ENCODE peak calls at places on chromosomes 11 and 22, in six cellular contexts. C is mammary epithelial cell, N is thoracic aorta, I is brain microvascular endothelial cell, M is progenitor cell of endocrine pancreas, E is lower leg skin. K is an unnamed sample.

GRCh38 chr11:12888525-12889158 is 120.5 kb upstream of the RASSF10 start:
- DNase-seq in C (peak), N (peak), I (peak), M (peak), E (peak), K (peak)

GRCh38 chr11:69992943-69993694 is 85.0 kb upstream of the ANO1 start:
- DNase-seq in C (peak), N (no peak), I (no peak), M (no peak), E (no peak), K (no peak)

GRCh38 chr11:79648766-79649545 is 208.1 kb upstream of the TENM4 start:
- DNase-seq in C (no peak), N (no peak), I (no peak), M (no peak), E (no peak), K (no peak)

GRCh38 chr11:44528103-44528502 is 37.4 kb upstream of the CD82 start:
- DNase-seq in C (no peak), N (no peak), I (no peak), M (no peak), E (no peak), K (no peak)

GRCh38 chr22:38815844-38816243 is 21.9 kb upstream of the DNAL4 start:
- DNase-seq in C (no peak), N (no peak), I (no peak), M (no peak), E (no peak), K (no peak)

GRCh38 chr22:24068377-24068680 is 57.2 kb downstream of the CABIN1 start:
- DNase-seq in C (no peak), N (no peak), I (no peak), M (no peak), E (no peak), K (no peak)

GRCh38 chr22:35649636-35650250 is 1.5 kb downstream of the APOL6 start:
- DNase-seq in C (no peak), N (no peak), I (no peak), M (no peak), E (no peak), K (no peak)

GRCh38 chr11:107780775-107781174 is 68.9 kb upstream of the SLN start:
- DNase-seq in C (no peak), N (no peak), I (no peak), M (no peak), E (no peak), K (no peak)

GRCh38 chr11:91926967-91927366 is 297.7 kb upstream of the FAT3 start:
- DNase-seq in C (no peak), N (no peak), I (no peak), M (no peak), E (no peak), K (no peak)

GRCh38 chr11:71236836-71237475 is 15.4 kb downstream of the SHANK2 start:
- DNase-seq in C (no peak), N (no peak), I (no peak), M (no peak), E (no peak), K (no peak)

GRCh38 chr11:44788536-44789227 is 61.9 kb downstream of the TSPAN18 start:
- DNase-seq in C (no peak), N (no peak), I (no peak), M (no peak), E (no peak), K (no peak)

GRCh38 chr11:26278354-26278753 is 53.6 kb upstream of the ANO3 start:
- DNase-seq in C (no peak), N (no peak), I (no peak), M (no peak), E (no peak), K (no peak)

GRCh38 chr11:45820211-45820857 is 15.4 kb downstream of the SLC35C1 start:
- DNase-seq in C (no peak), N (no peak), I (no peak), M (no peak), E (no peak), K (no peak)

GRCh38 chr11:105273660-105274280 is 134.2 kb upstream of the CARD18 start:
- DNase-seq in C (no peak), N (no peak), I (no peak), M (no peak), E (no peak), K (no peak)

GRCh38 chr11:132942611-132943324 is 589.5 kb downstream of the OPCML start:
- DNase-seq in C (no peak), N (no peak), I (no peak), M (no peak), E (no peak), K (peak)

GRCh38 chr22:38163844-38164577 is 17.6 kb downstream of the PLA2G6 start:
- DNase-seq in C (no peak), N (no peak), I (no peak), M (no peak), E (no peak), K (no peak)

DNA sequence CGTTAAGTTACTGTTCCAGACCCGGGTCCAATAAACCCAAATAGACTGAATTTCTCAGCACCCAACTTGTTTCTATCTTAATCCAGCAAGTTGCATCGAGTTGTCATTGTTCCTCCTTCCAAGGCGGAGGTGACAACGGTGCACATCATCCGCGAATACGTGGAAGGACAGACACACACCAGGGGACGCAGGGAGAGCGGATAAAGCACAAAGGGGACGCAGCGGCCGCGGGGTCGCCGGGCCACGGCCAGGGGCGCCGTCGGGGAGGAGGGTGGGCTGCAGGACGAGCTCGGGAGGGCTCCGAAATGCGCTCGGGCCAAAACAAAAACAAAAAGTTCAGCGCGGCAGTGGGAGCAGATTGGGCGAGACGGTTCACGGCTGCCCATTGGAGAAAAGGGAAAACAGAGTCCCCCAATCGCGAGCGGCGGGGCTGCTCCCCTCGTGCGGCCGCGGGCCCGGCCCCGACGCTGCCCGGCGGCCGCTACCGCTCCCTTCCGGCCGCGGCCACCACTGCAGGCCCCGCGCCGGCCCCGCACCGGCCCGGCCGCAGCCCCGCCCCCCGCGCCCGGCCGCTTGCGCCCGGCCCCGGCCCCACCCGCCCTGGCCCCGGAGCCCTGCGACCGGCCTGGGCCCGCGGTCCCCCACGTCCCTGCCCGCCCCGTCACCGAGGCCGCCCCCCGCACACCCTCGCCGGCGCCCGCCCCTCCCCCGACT is 518 bp downstream of the KMT5B start:
- DNase-seq in C (peak), N (no peak), I (peak), M (peak), E (peak), K (peak)
- TF ChIP-seq CTCF in C (no peak), N (peak), I (no peak), M (peak), E (no peak), K (no peak)

DNA sequence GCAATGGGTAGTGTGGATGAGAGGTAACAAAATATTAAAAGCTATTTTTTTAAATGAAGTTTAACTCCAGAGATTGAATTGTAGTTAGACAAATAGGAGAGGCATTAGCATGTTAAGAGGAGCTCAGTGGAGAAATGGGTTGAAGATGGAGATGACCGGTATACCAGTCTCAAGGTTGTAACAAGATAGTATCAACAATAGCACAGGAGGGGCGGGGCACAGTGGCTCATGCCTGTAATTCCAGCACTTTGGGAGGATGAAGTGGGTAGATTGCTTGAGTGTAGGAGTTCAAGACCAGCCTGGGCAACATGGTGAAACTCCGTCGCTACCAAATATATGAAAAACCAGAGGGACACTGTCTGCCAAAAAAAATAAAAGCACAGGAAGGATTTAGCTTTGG is 6.0 kb upstream of the ANKRD42 start:
- DNase-seq in C (no peak), N (no peak), I (no peak), M (no peak), E (no peak), K (no peak)
- TF ChIP-seq CTCF in C (no peak), N (no peak), I (no peak), M (no peak), E (no peak), K (no peak)

DNA sequence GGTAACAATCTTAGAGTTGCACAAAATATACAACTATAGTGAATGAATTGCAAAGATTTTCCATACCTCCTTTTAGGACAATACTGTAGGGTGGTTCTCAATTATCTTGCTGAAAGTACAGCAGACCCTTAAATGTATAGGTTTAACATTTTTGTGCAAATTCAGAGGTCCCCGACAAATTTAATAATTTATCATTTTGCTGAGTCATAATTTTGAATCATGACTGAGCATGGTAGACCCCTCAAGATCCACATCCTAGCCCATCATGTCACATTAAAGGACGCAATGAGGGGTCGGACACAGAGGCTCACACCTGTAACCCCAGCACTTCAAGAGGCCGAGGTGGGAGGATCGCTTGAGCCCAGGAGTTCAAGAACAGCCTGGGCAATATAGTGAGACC is 43.5 kb downstream of the OSBP start:
- DNase-seq in C (no peak), N (no peak), I (no peak), M (no peak), E (no peak), K (no peak)
- TF ChIP-seq CTCF in C (no peak), N (no peak), I (no peak), M (no peak), E (no peak), K (no peak)

GRCh38 chr11:73236879-73237278 is 18.8 kb downstream of the P2RY2 start:
- DNase-seq in C (peak), N (no peak), I (no peak), M (no peak), E (no peak), K (peak)
- TF ChIP-seq CTCF in C (peak), N (peak), I (peak), M (peak), E (no peak), K (peak)

GRCh38 chr11:65972116-65972515 is 10.6 kb downstream of the SART1 start:
- DNase-seq in C (no peak), N (no peak), I (no peak), M (no peak), E (no peak), K (no peak)

GRCh38 chr11:65964906-65965305 is 3.4 kb downstream of the SART1 start:
- DNase-seq in C (no peak), N (no peak), I (no peak), M (no peak), E (no peak), K (no peak)

GRCh38 chr11:65965986-65966762 is 4.6 kb downstream of the SART1 start:
- DNase-seq in C (no peak), N (no peak), I (no peak), M (no peak), E (no peak), K (no peak)

GRCh38 chr11:65967329-65967934 is 5.9 kb downstream of the SART1 start:
- DNase-seq in C (no peak), N (no peak), I (no peak), M (no peak), E (no peak), K (no peak)

DNA sequence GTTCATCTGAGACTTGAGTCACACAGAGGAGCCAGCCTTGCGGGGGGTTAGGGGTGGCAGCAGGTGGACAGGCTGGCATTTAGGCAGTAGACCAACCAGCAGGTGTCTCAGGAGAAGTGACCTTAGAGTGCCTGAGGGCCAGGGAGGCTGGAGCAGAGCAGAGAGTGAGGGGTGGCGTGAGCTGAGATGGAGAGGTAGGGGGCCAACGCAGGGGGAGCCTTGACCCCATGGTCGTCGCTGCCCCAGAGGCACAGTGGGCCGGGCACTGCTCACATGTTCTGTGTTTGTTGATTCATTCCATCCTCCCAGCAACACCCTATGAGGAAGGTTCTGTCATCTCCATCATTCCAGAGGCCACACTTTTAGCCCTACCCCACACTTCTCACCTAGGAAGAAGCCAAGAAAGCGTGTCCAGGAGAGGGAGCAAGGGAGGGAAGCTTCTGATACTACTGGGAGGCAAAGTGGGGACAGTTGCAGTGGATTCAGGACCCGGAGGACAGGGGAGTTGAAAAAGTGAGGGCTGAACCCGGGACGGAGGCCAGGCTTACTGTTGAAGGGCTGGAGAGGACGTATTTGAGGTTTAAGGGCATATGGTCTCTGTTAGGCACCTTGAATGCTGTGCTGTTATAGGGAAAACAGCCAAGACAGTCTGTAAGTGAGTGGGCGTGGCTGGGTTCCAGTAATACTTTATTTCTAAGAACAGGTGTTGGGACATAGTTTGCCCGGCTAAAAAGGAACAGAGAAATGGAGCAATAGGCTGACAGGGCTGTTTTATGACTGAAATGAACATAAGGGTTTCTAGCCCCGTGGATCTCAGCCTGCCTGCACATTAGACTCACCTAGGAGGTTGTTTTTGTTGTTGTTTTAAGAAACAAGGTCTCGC is 7.3 kb downstream of the SART1 start:
- DNase-seq in C (no peak), N (no peak), I (no peak), M (no peak), E (no peak), K (no peak)
- TF ChIP-seq CTCF in C (no peak), N (no peak), I (no peak), M (no peak), E (no peak), K (no peak)

GRCh38 chr22:46827072-46827780 is 64.8 kb downstream of the TBC1D22A start:
- DNase-seq in C (no peak), N (no peak), I (no peak), M (no peak), E (no peak), K (peak)
- TF ChIP-seq CTCF in C (no peak), N (no peak), I (peak), M (peak), E (no peak), K (no peak)

GRCh38 chr11:134276396-134277175 is 407 bp downstream of the GLB1L3 start:
- DNase-seq in C (no peak), N (no peak), I (no peak), M (no peak), E (no peak), K (peak)
- TF ChIP-seq CTCF in C (no peak), N (no peak), I (no peak), M (no peak), E (no peak), K (no peak)